ENCODE peak calls at places on chromosomes 5 and 9, in six cellular contexts. T is GM12891, P is HepG2, Y is H1, I is GM12878, V is K562. G is an unnamed sample.
A peak's percentile ranks its signal among the peaks of the same experiment; 100 is the strongest.

GRCh38 chr9:95793924-95794828 is 81.3 kb upstream of the ERCC6L2 start:
- DNase-seq in V (no peak), P (no peak), Y (no peak), T (no peak), I (no peak), G (no peak)

GRCh38 chr5:160133071-160133917 is 14.0 kb upstream of the PWWP2A start:
- DNase-seq in Y (peak; percentile 78), V (peak; percentile 12), I (no peak), T (no peak), P (no peak), G (no peak)

GRCh38 chr9:134855900-134856377 is 24.7 kb upstream of the FCN2 start:
- DNase-seq in I (no peak), T (no peak), P (no peak), V (no peak), Y (no peak), G (no peak)

GRCh38 chr5:158246661-158247060 is 387.7 kb upstream of the CLINT1 start:
- DNase-seq in I (no peak), Y (no peak), T (no peak), P (no peak), V (no peak), G (no peak)

GRCh38 chr5:171162165-171162564 is 146.9 kb upstream of the TLX3 start:
- DNase-seq in Y (peak; percentile 47), V (no peak), I (no peak), P (no peak), T (no peak), G (no peak)

GRCh38 chr5:138216799-138217198 is 3.7 kb upstream of the CDC23 start:
- DNase-seq in V (no peak), Y (no peak), I (no peak), T (no peak), P (no peak), G (no peak)

GRCh38 chr5:16558984-16559629 is 57.7 kb downstream of the RETREG1 start:
- DNase-seq in T (no peak), I (no peak), Y (no peak), V (no peak), P (no peak), G (no peak)

GRCh38 chr5:3825888-3826465 is 230.3 kb downstream of the IRX1 start:
- DNase-seq in Y (no peak), T (no peak), I (no peak), P (no peak), V (no peak), G (no peak)

GRCh38 chr9:83185517-83186192 is 122.7 kb upstream of the RASEF start:
- DNase-seq in Y (no peak), V (no peak), P (no peak), T (no peak), I (no peak), G (no peak)

GRCh38 chr9:125233678-125234077 is 7.5 kb downstream of the HSPA5 start:
- DNase-seq in V (no peak), I (no peak), T (no peak), P (no peak), Y (no peak), G (no peak)

GRCh38 chr5:176533894-176534611 is 3.1 kb downstream of the RNF44 start:
- DNase-seq in P (peak; percentile 71), I (no peak), V (no peak), T (no peak), Y (no peak), G (peak; percentile 51)

GRCh38 chr5:102628449-102629175 is 126.5 kb upstream of the PAM start:
- DNase-seq in Y (no peak), V (no peak), T (no peak), P (no peak), I (no peak), G (no peak)

GRCh38 chr5:171415115-171415730 is 4.2 kb upstream of the FGF18 start:
- DNase-seq in I (no peak), P (no peak), T (no peak), Y (peak; percentile 47), V (no peak), G (no peak)

GRCh38 chr5:72387985-72388384 is 67.8 kb downstream of the PTCD2 start:
- DNase-seq in Y (no peak), T (no peak), V (no peak), P (no peak), I (no peak), G (no peak)

GRCh38 chr9:136656795-136657611 is 5.7 kb upstream of the EGFL7 start:
- DNase-seq in Y (peak; percentile 46), T (no peak), I (no peak), V (no peak), P (no peak), G (no peak)

GRCh38 chr5:32520326-32520725 is 65.0 kb upstream of the SUB1 start:
- DNase-seq in I (no peak), V (no peak), Y (no peak), P (no peak), T (no peak), G (no peak)

GRCh38 chr5:140273401-140273877 is 29.5 kb downstream of the PFDN1 start:
- DNase-seq in V (no peak), I (no peak), P (no peak), Y (no peak), T (no peak), G (no peak)

GRCh38 chr5:111950660-111951059 is 193.7 kb upstream of the NREP start:
- DNase-seq in T (no peak), V (no peak), Y (no peak), P (no peak), I (no peak), G (no peak)

GRCh38 chr5:143882520-143882919 is 70.6 kb downstream of the HMHB1 start:
- DNase-seq in P (no peak), I (no peak), V (no peak), Y (no peak), T (no peak), G (no peak)

GRCh38 chr9:96612966-96613589 is 6.6 kb downstream of the CDC14B start:
- DNase-seq in T (no peak), V (no peak), P (no peak), I (no peak), Y (no peak), G (no peak)

GRCh38 chr5:123732261-123732660 is 220.3 kb downstream of the CSNK1G3 start:
- DNase-seq in V (no peak), T (no peak), Y (peak; percentile 59), I (no peak), P (no peak), G (no peak)

GRCh38 chr5:21688655-21689054 is 1164.5 kb downstream of the CDH12 start:
- DNase-seq in P (no peak), T (no peak), Y (no peak), I (no peak), V (no peak), G (no peak)

GRCh38 chr5:172187118-172188032 is 649 bp downstream of the STK10 start:
- DNase-seq in P (peak; percentile 44), Y (peak; percentile 86), V (peak; percentile 58), T (no peak), I (no peak), G (peak; percentile 45)

DNA sequence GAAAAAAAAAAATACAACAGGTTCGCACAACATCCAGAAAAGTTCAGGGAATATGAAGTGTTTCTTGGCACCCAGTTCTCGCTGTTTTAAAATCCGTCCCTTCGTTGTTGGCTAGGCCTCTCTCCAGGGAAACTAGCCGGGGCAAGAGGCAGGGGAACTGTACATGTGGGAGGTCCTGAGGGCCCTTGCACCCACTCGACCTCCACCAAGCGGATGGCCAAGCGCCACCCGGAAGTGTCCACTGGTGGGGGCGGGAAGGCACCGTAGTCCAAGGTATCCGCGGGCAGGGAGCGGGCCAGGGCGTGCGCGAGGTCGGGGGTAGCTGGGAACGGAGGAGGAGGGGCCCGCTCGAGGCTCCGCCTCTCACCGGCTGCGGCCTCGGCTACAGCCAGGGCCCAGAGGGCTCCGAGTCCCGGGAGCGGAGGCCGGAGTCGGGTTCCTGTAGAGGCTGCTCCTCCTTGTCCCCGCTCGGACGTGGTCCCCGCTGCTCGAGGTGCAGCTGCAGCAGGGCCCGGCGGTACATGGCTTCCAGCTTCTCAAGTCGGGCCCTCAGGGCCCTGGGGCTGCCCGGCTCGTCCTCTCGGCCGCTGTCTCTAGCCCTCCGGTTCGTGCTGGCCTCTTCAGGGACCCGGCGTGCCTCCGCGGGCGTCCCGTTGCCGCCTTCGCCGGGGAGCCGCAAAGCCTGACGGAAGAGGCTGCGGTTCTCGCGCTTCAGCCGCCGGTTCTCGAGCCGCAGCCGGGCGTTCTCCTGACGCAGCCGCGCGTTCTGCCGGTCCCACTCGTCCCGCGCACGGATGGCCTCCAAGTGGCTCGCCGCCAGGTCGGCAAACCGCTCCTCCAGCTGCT is 720 bp downstream of the TUSC1 start:
- DNase-seq in Y (peak; percentile 82), I (no peak), T (peak; percentile 7), P (no peak), V (no peak), G (no peak)
- TF ChIP-seq POLR2A in Y (peak; percentile 60), I (no peak), T (no peak), P (no peak), V (no peak), G (no peak)

DNA sequence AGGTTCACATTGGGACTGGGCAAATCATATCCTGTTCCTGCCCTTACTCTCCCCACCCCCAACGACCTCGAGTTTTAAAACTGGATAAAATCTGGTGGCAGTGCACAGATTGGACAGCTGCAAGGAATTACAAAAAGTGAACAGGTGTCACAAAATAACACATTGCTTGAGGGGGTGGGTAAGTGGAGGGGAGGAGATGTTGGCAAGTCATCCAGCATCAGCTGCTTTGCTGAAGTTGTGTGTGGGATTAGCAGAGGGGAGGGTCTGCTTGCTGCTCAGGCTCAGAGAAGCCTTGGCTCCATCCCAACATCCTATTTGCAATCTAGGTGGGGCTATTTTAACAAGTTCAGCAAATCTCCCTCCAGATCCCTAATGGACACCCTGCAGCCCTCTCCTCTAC is 39.7 kb upstream of the SLC24A2 start:
- DNase-seq in Y (no peak), T (no peak), I (no peak), P (no peak), V (no peak), G (no peak)
- TF ChIP-seq TAF1 in Y (no peak), T (no peak), I (no peak), P (no peak), V (no peak), G (no peak)

GRCh38 chr5:77086611-77087483 is at the start of gene ZBED3:
- DNase-seq in T (peak; percentile 54), V (no peak), Y (peak; percentile 77), P (peak; percentile 87), I (peak; percentile 30), G (peak; percentile 51)
- TF ChIP-seq POLR2AphosphoS5 in T (peak; percentile 58), V (no peak), Y (peak; percentile 75), P (peak; percentile 30), I (no peak), G (no peak)

DNA sequence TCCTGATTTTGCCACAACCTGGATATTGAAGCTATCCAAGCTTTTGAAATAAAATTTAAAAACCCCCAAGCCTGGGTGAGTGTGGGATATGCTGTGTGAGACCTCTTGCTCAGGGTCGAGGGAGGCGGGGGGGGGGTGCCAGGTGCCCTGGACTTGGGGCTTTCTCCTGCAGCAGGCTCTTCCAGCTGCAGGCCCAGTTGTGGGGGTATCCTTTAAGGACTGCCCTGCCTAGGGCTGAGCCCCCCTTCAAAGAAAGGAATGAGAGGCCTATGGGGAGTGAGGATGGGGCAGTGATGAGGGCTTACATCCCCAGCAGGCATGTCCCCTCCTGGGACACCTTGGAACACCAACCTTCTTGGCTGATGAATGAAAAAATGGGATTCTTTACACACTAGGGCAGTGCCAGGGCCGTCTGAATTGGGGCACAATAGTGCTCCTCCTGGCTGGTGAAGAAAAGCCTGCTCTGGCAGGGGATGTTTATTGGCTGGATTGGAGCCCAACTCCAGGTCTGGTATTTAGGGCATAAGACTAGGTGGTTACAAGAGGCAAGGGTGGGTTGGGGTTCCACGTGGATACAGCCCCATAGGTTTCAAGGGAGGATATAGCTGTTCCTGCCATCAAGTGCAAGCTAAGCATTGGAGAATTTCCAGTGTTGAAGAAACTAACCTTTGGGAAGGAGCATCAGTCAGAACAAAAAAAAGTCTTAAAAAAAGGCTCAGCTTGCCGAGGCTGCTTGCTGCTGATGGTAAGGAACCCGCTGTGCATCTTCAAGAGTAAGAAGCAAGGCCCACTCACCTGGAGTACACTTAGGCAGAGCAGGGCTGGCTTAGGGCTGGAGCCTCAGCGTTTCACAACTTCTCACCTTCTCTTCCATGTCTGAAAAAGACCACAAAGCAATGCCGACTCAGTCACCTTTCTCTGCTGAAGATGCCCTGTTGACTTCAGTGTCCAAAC is 7.0 kb downstream of the HNRNPAB start:
- DNase-seq in Y (no peak), T (no peak), P (no peak), V (no peak), I (no peak), G (no peak)
- TF ChIP-seq POLR2A in Y (peak; percentile 80), T (no peak), P (no peak), V (peak; percentile 69), I (peak; percentile 33), G (no peak)

G was measured in GM12892.